ENCODE peak calls at places on chromosomes 5 and 9, in nine cellular contexts. E is endothelial cell, X is body of pancreas, R is lung, V is cardiac fibroblast, C is fibroblast of pulmonary artery, Q is progenitor cell of endocrine pancreas, I is H9, N is A673. O is an unnamed sample.

GRCh38 chr9:70420267-70421019 is 6.0 kb upstream of the KLF9 start:
- DNase-seq in E (peak), Q (peak), C (peak), R (peak), X (peak), V (peak), N (peak), I (peak), O (no peak)

GRCh38 chr5:178357127-178357526 is 124.5 kb upstream of the PHYKPL start:
- DNase-seq in V (no peak), Q (no peak), R (peak), C (no peak), X (no peak), N (no peak), I (peak), E (peak), O (peak)

GRCh38 chr9:123710299-123710698 is 219.6 kb downstream of the DENND1A start:
- DNase-seq in X (no peak), E (no peak), V (peak), Q (no peak), R (no peak), C (peak), N (no peak), I (no peak), O (no peak)

GRCh38 chr5:108315829-108316228 is 66.1 kb downstream of the FBXL17 start:
- DNase-seq in E (no peak), I (no peak), C (no peak), V (peak), X (no peak), Q (no peak), R (no peak), N (no peak), O (no peak)

GRCh38 chr9:126327016-126327749 is 554 bp downstream of the MVB12B start:
- DNase-seq in Q (peak), C (no peak), I (peak), E (no peak), V (no peak), X (peak), R (no peak), N (peak), O (no peak)

GRCh38 chr9:18676501-18676900 is 202.5 kb downstream of the ADAMTSL1 start:
- DNase-seq in X (no peak), R (no peak), Q (no peak), I (no peak), N (no peak), E (no peak), C (no peak), V (no peak), O (no peak)

GRCh38 chr5:24368121-24368520 is 276.7 kb downstream of the CDH10 start:
- DNase-seq in E (no peak), C (no peak), R (no peak), I (no peak), N (peak), X (no peak), V (no peak), Q (no peak), O (no peak)

GRCh38 chr5:64557911-64558310 is 52.1 kb downstream of the RGS7BP start:
- DNase-seq in V (no peak), R (no peak), C (no peak), Q (no peak), X (no peak), E (no peak), N (no peak), I (no peak), O (no peak)

GRCh38 chr9:80028501-80028900 is 456.7 kb downstream of the TLE4 start:
- DNase-seq in V (peak), E (no peak), N (no peak), C (no peak), X (no peak), I (no peak), R (no peak), Q (no peak), O (no peak)

GRCh38 chr9:77601476-77602056 is 46.6 kb downstream of the GNA14 start:
- DNase-seq in C (no peak), Q (no peak), E (no peak), I (no peak), X (no peak), V (peak), N (peak), R (no peak), O (no peak)

GRCh38 chr5:83353231-83353630 is 118.3 kb upstream of the VCAN start:
- DNase-seq in Q (no peak), C (no peak), I (no peak), E (no peak), X (no peak), N (no peak), V (no peak), R (no peak), O (no peak)

GRCh38 chr9:129078691-129079503 is 2.0 kb upstream of the DOLPP1 start:
- DNase-seq in E (no peak), I (no peak), X (no peak), Q (no peak), R (no peak), C (no peak), N (no peak), V (no peak), O (peak)

GRCh38 chr5:145540375-145540774 is 294.8 kb downstream of the PRELID2 start:
- DNase-seq in N (no peak), C (peak), R (no peak), X (no peak), I (no peak), V (peak), Q (no peak), E (no peak), O (no peak)

GRCh38 chr5:163565931-163566608 is 60.7 kb downstream of the MAT2B start:
- DNase-seq in R (no peak), E (peak), V (peak), C (peak), I (peak), X (peak), N (no peak), Q (peak), O (no peak)

GRCh38 chr5:150272531-150272930 is 17.0 kb downstream of the CAMK2A start:
- DNase-seq in V (peak), C (peak), X (no peak), E (peak), N (peak), R (no peak), Q (no peak), I (peak), O (no peak)

GRCh38 chr5:94094793-94095441 is 353.5 kb upstream of the POU5F2 start:
- DNase-seq in I (no peak), Q (no peak), E (no peak), N (no peak), X (no peak), R (no peak), V (peak), C (no peak), O (no peak)

GRCh38 chr9:116149844-116150243 is 3.7 kb upstream of the PAPPA start:
- DNase-seq in V (peak), N (peak), I (peak), R (peak), Q (no peak), X (peak), C (peak), E (peak), O (no peak)

GRCh38 chr5:57932761-57933160 is 450.1 kb upstream of the ACTBL2 start:
- DNase-seq in I (no peak), V (no peak), Q (no peak), N (no peak), E (no peak), R (no peak), X (no peak), C (no peak), O (no peak)

GRCh38 chr5:42057254-42057690 is 132.2 kb downstream of the FBXO4 start:
- DNase-seq in R (peak), E (peak), I (peak), X (peak), N (peak), Q (peak), C (peak), V (peak), O (no peak)

GRCh38 chr9:126804696-126805545 is at the start of gene ZBTB43:
- DNase-seq in C (peak), E (peak), R (peak), Q (peak), V (peak), I (peak), N (peak), X (peak), O (peak)

GRCh38 chr9:93958875-93959682 is 3.9 kb upstream of the BARX1 start:
- DNase-seq in E (no peak), X (no peak), C (peak), I (peak), V (peak), N (peak), Q (no peak), R (peak), O (peak)

GRCh38 chr5:41748631-41749030 is 121.6 kb downstream of the OXCT1 start:
- DNase-seq in R (no peak), I (no peak), X (no peak), C (peak), N (no peak), Q (no peak), V (peak), E (no peak), O (no peak)

GRCh38 chr5:125037020-125037419 is 290.6 kb upstream of the ZNF608 start:
- DNase-seq in C (no peak), Q (no peak), N (no peak), E (no peak), R (no peak), I (no peak), X (no peak), V (no peak), O (no peak)

GRCh38 chr9:82829818-82830217 is 233.1 kb downstream of the RASEF start:
- DNase-seq in R (no peak), Q (no peak), X (no peak), V (no peak), I (no peak), C (no peak), E (no peak), N (no peak), O (no peak)

GRCh38 chr9:75183293-75183692 is 95.0 kb downstream of the OSTF1 start:
- DNase-seq in R (no peak), N (no peak), I (no peak), X (no peak), E (no peak), C (no peak), V (no peak), Q (no peak), O (no peak)

GRCh38 chr5:96235008-96235910 is 197.8 kb downstream of the PCSK1 start:
- DNase-seq in X (no peak), I (no peak), N (no peak), E (no peak), C (no peak), V (peak), R (no peak), Q (no peak), O (no peak)

GRCh38 chr5:172420215-172420934 is 34.0 kb downstream of the SH3PXD2B start:
- DNase-seq in V (peak), R (peak), I (peak), Q (no peak), C (peak), E (no peak), X (peak), N (peak), O (no peak)

GRCh38 chr5:153276151-153276550 is 214.3 kb upstream of the GRIA1 start:
- DNase-seq in N (peak), C (peak), V (peak), Q (peak), R (no peak), E (peak), I (peak), X (peak), O (no peak)

GRCh38 chr5:35859101-35859661 is 2.5 kb downstream of the IL7R start:
- DNase-seq in N (peak), I (no peak), Q (no peak), C (peak), X (no peak), E (no peak), V (no peak), R (no peak), O (no peak)

GRCh38 chr9:103867886-103868285 is 226.2 kb upstream of the SMC2 start:
- DNase-seq in V (peak), X (no peak), E (no peak), C (no peak), N (no peak), Q (no peak), I (no peak), R (no peak), O (no peak)

GRCh38 chr5:156920042-156920860 is 42.8 kb downstream of the TIMD4 start:
- DNase-seq in C (no peak), R (no peak), V (no peak), I (no peak), N (no peak), X (no peak), E (no peak), Q (no peak), O (no peak)

GRCh38 chr9:86126998-86127972 is 27.9 kb upstream of the GOLM1 start:
- DNase-seq in E (peak), V (peak), N (peak), R (peak), I (peak), X (peak), Q (peak), C (peak), O (no peak)

GRCh38 chr9:6944896-6945295 is 187.1 kb downstream of the KDM4C start:
- DNase-seq in I (no peak), N (no peak), E (no peak), R (no peak), X (no peak), Q (no peak), C (no peak), V (peak), O (no peak)

GRCh38 chr9:90458485-90458884 is 184.1 kb downstream of the DIRAS2 start:
- DNase-seq in N (no peak), Q (peak), C (no peak), V (no peak), E (peak), R (no peak), X (peak), I (peak), O (no peak)
- TF ChIP-seq CTCF in N (no peak), Q (peak), C (no peak), V (no peak), E (peak), R (no peak), X (peak), I (peak), O (peak)

GRCh38 chr5:133219296-133219695 is 167.5 kb downstream of the HSPA4 start:
- DNase-seq in R (no peak), X (no peak), C (no peak), N (no peak), I (no peak), Q (no peak), E (no peak), V (no peak), O (no peak)
- TF ChIP-seq CTCF in R (no peak), X (no peak), C (no peak), N (peak), I (peak), Q (no peak), E (no peak), V (no peak), O (no peak)

GRCh38 chr5:73783823-73784222 is 157.8 kb downstream of the ARHGEF28 start:
- DNase-seq in I (no peak), R (no peak), V (peak), E (no peak), Q (no peak), X (no peak), N (peak), C (peak), O (no peak)
- TF ChIP-seq CTCF in I (no peak), R (no peak), V (peak), E (no peak), Q (peak), X (peak), N (peak), C (peak), O (peak)

GRCh38 chr9:134781895-134782294 is 98.7 kb upstream of the FCN2 start:
- DNase-seq in C (no peak), V (no peak), Q (no peak), E (peak), I (peak), X (no peak), R (no peak), N (peak), O (no peak)
- TF ChIP-seq CTCF in C (peak), V (peak), Q (peak), E (peak), I (peak), X (no peak), R (no peak), N (peak), O (peak)

DNA sequence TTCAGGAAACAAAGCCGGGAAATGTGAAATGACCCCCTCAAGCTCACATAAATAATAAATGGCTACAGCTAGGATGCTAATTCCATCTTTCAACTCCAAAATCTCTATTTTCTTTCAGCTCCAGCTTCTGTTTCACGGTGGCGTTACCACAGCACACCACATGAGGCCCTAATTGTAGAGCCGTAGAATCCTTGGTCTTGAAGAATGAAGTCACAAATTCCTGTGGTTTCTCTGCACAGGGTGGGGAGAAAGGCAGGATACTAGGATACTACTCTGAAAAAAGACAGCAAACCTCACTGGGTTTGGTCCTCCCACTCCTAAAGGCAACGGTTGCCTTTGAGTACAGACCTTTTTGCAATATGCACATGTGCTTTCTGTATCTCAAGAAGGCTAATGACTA is 13.9 kb upstream of the RARS1 start:
- DNase-seq in R (no peak), V (peak), C (peak), X (no peak), I (no peak), Q (no peak), E (no peak), N (peak), O (no peak)
- TF ChIP-seq CTCF in R (no peak), V (peak), C (peak), X (no peak), I (no peak), Q (no peak), E (no peak), N (peak), O (peak)

GRCh38 chr9:134624827-134625181 is 16.8 kb upstream of the COL5A1 start:
- DNase-seq in R (no peak), V (peak), I (peak), Q (no peak), C (peak), E (no peak), X (peak), N (no peak), O (peak)

GRCh38 chr9:134626141-134626423 is 15.5 kb upstream of the COL5A1 start:
- DNase-seq in Q (no peak), X (no peak), N (no peak), C (no peak), V (no peak), I (peak), R (no peak), E (no peak), O (no peak)

GRCh38 chr9:134626576-134627416 is 14.8 kb upstream of the COL5A1 start:
- DNase-seq in V (peak), X (peak), I (peak), R (no peak), E (no peak), C (peak), Q (no peak), N (peak), O (peak)

GRCh38 chr9:134624119-134624826 is 17.3 kb upstream of the COL5A1 start:
- DNase-seq in C (no peak), E (no peak), V (no peak), N (no peak), Q (no peak), R (no peak), X (no peak), I (no peak), O (peak)

GRCh38 chr9:134625361-134626140 is 16.1 kb upstream of the COL5A1 start:
- DNase-seq in X (peak), E (no peak), V (peak), N (no peak), Q (no peak), R (no peak), I (peak), C (peak), O (peak)
- TF ChIP-seq CTCF in X (no peak), E (no peak), V (no peak), N (no peak), Q (no peak), R (no peak), I (no peak), C (no peak), O (no peak)

DNA sequence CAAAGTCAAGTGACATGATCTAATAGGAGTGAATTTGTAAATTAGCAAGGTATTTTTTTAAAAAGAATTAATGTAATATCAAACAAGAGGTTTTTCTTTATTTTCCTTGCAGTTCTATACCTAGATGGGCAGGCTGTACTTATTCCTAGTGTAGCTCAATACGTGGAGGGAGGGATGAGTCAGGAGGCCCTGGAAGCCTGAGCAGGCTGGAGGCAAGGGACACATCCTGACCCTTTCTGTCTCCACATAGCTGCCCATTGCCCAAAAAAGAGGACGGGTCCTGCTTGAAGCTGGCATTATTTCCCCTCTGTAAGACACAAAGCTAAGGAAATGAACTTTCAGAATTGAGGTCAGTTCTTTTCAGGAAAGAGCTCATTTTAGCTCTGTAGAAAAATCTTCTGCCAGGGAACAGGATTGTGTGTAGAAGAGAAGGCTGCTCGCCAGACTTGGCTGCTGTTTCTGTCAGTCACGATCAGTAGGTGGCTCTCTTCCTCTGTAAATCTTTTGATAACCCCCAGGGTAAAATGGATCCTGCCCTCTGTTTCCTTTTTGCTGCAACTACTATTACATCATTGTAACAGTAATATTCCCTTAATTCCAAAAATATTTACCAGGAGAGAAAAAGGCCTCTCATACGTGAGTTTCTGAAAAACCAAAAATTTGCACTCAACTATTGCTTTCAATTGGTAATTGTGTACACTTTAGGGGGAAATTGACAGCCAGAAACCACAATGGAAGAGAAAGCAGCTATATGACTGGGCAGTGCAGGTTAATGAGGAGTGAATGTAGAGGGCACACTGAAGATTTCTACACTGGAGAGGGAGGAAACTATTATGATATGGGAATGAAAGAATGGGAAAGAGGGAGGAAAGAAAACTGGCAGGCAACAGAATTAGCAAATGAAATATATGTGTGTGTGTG is 12.3 kb upstream of the IFNW1 start:
- DNase-seq in V (peak), X (no peak), R (no peak), C (peak), I (peak), Q (no peak), E (peak), N (peak), O (no peak)
- TF ChIP-seq CTCF in V (no peak), X (no peak), R (no peak), C (no peak), I (peak), Q (peak), E (no peak), N (peak), O (peak)

DNA sequence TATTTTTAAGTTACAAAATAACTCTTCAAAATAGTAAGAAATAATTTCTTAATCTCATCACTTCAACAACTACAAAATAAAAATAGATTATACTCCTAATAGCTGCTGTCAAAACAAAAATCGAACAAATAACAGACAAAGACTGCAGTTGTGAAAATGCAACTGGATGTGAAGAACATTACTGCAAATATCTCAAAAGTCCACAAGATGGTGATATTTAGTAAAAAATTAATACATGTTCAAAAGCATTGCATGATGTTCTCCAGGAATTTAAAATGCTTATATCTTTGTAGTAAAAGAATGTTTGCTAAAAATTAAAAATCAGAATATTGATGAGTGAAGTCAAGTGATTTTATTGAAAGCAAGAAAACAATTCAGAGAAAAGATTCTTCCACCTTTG is 66.2 kb downstream of the MPDZ start:
- DNase-seq in X (no peak), N (peak), I (no peak), C (peak), V (peak), E (no peak), Q (no peak), R (no peak), O (no peak)
- TF ChIP-seq CTCF in X (peak), N (peak), I (no peak), C (peak), V (peak), E (peak), Q (peak), R (no peak), O (peak)

O was measured in chondrocyte.